ENCODE peak calls at places on chromosomes 11 and 22, in nine cellular contexts. F is LoVo, X is body of pancreas, L is T1000, P is WTC11, G is left ventricle myocardium inferior, H is hypothalamus, S is adrenal gland, I is activated T-cell treated with anti-CD3 and anti-CD28 coated beads for 4 hours. A is an unnamed sample.

GRCh38 chr11:108206969-108207682 is 15.3 kb downstream of the NPAT start:
- DNase-seq in S (no peak), G (no peak), F (no peak), H (no peak), I (no peak), X (no peak), L (no peak), P (no peak), A (no peak)

GRCh38 chr11:116689413-116690127 is 83.2 kb downstream of the BUD13 start:
- DNase-seq in G (no peak), X (no peak), I (no peak), L (no peak), S (no peak), H (no peak), P (no peak), F (no peak), A (no peak)

GRCh38 chr11:21811572-21811971 is 381.3 kb upstream of the ANO5 start:
- DNase-seq in I (no peak), S (no peak), G (no peak), L (no peak), X (no peak), H (no peak), P (peak), F (no peak), A (peak)

GRCh38 chr11:58285483-58286040 is 17.5 kb upstream of the OR10W1 start:
- DNase-seq in F (no peak), L (no peak), P (no peak), X (no peak), I (no peak), S (no peak), G (no peak), H (no peak), A (no peak)

GRCh38 chr11:65426839-65427690 is 4.5 kb downstream of the NEAT1 start:
- DNase-seq in G (peak), P (no peak), S (peak), L (no peak), I (no peak), H (peak), X (peak), F (peak), A (no peak)

GRCh38 chr11:96215094-96215782 is 127.8 kb downstream of the MAML2 start:
- DNase-seq in I (no peak), F (no peak), S (no peak), L (no peak), G (no peak), P (no peak), H (no peak), X (no peak), A (no peak)

GRCh38 chr11:59186130-59186594 is 14.2 kb downstream of the DTX4 start:
- DNase-seq in P (peak), G (no peak), I (peak), H (peak), X (peak), F (peak), L (no peak), S (no peak), A (no peak)

GRCh38 chr11:93229876-93230275 is 32.1 kb upstream of the SLC36A4 start:
- DNase-seq in X (no peak), P (no peak), H (no peak), F (no peak), S (no peak), G (no peak), L (no peak), I (no peak), A (no peak)

GRCh38 chr11:62445314-62445740 is 26.5 kb downstream of the SCGB1A1 start:
- DNase-seq in X (peak), P (no peak), I (no peak), H (no peak), L (no peak), G (peak), F (no peak), S (no peak), A (no peak)

GRCh38 chr11:14503023-14503422 is 3.4 kb upstream of the COPB1 start:
- DNase-seq in H (no peak), L (no peak), F (no peak), S (no peak), X (no peak), P (no peak), I (no peak), G (no peak), A (no peak)

GRCh38 chr11:104653011-104653806 is 245.1 kb downstream of the CASP12 start:
- DNase-seq in F (no peak), H (no peak), I (no peak), S (peak), G (no peak), L (no peak), P (no peak), X (peak), A (peak)

GRCh38 chr11:64178203-64178602 is 7.8 kb upstream of the STIP1 start:
- DNase-seq in H (no peak), P (no peak), S (no peak), I (no peak), L (no peak), G (no peak), F (no peak), X (no peak), A (no peak)

GRCh38 chr11:62055970-62056369 is 67.8 kb upstream of the INCENP start:
- DNase-seq in H (no peak), X (no peak), F (no peak), G (no peak), P (no peak), I (no peak), S (no peak), L (no peak), A (no peak)

GRCh38 chr22:30947163-30947820 is 21.3 kb downstream of the MORC2 start:
- DNase-seq in G (peak), L (no peak), P (no peak), X (no peak), F (no peak), H (peak), S (no peak), I (no peak), A (no peak)

GRCh38 chr11:1203505-1204271 is 19.2 kb upstream of the MUC5B start:
- DNase-seq in F (peak), I (no peak), P (peak), G (peak), H (no peak), S (no peak), L (no peak), X (no peak), A (peak)

GRCh38 chr11:40306938-40307548 is 1152.4 kb downstream of the LRRC4C start:
- DNase-seq in F (peak), X (no peak), I (no peak), P (no peak), S (no peak), L (no peak), H (peak), G (no peak), A (no peak)

GRCh38 chr22:47328550-47329243 is 566.2 kb downstream of the TBC1D22A start:
- DNase-seq in X (peak), P (no peak), I (no peak), G (no peak), F (peak), S (peak), H (no peak), L (peak), A (peak)

GRCh38 chr11:77309401-77310085 is 8.1 kb upstream of the GDPD4 start:
- DNase-seq in L (no peak), I (no peak), X (no peak), S (no peak), H (no peak), F (no peak), G (no peak), P (no peak), A (no peak)

GRCh38 chr11:46663277-46663940 is 37.0 kb downstream of the ARHGAP1 start:
- DNase-seq in H (no peak), G (no peak), I (no peak), X (no peak), S (no peak), L (no peak), F (no peak), P (no peak), A (no peak)

GRCh38 chr11:23112987-23113886 is 253.0 kb upstream of the CCDC179 start:
- DNase-seq in G (no peak), H (no peak), X (peak), P (peak), S (peak), L (peak), F (peak), I (no peak), A (peak)

GRCh38 chr11:122661182-122661945 is 5.8 kb downstream of the UBASH3B start:
- DNase-seq in P (no peak), H (no peak), G (no peak), S (no peak), F (no peak), L (no peak), I (no peak), X (no peak), A (no peak)

GRCh38 chr11:120688166-120688565 is 176.6 kb downstream of the GRIK4 start:
- DNase-seq in X (no peak), P (no peak), F (no peak), G (no peak), L (no peak), S (no peak), H (no peak), I (no peak), A (no peak)

GRCh38 chr11:17779861-17780594 is 45.4 kb downstream of the KCNC1 start:
- DNase-seq in L (no peak), I (no peak), H (no peak), X (no peak), G (no peak), P (no peak), F (no peak), S (no peak), A (no peak)

GRCh38 chr11:102760355-102761035 is 19.9 kb downstream of the MMP10 start:
- DNase-seq in P (no peak), S (no peak), F (peak), X (no peak), I (no peak), H (no peak), G (no peak), L (no peak), A (no peak)

GRCh38 chr22:27990879-27991278 is 71.8 kb upstream of the PITPNB start:
- DNase-seq in H (peak), X (peak), S (peak), P (peak), I (no peak), F (peak), G (peak), L (no peak), A (peak)

GRCh38 chr11:86629070-86629706 is 43.2 kb downstream of the ME3 start:
- DNase-seq in F (no peak), X (peak), I (no peak), S (peak), G (no peak), H (no peak), L (no peak), P (no peak), A (no peak)

GRCh38 chr11:14644396-14645246 is 1.0 kb downstream of the PDE3B start:
- DNase-seq in S (peak), G (peak), H (no peak), I (no peak), F (no peak), P (peak), X (peak), L (peak), A (peak)

GRCh38 chr11:46346886-46347636 is at the start of gene DGKZ:
- DNase-seq in S (peak), G (peak), F (peak), P (peak), H (peak), X (peak), L (peak), I (peak), A (peak)

GRCh38 chr22:20418211-20418788 is 19.3 kb downstream of the SCARF2 start:
- DNase-seq in G (peak), P (peak), L (peak), X (peak), S (peak), I (peak), F (peak), H (peak), A (peak)

GRCh38 chr11:75867778-75868374 is 52.9 kb downstream of the UVRAG start:
- DNase-seq in X (peak), H (no peak), L (peak), P (no peak), S (no peak), F (peak), G (no peak), I (peak), A (peak)

A was measured in BE2C.